ENCODE peak calls at places on chromosomes 1 and 21, in four cellular contexts. G is mesendoderm, L is H1, A is H9. H is an unnamed sample.

GRCh38 chr1:84078108-84078823 is 65.8 kb upstream of the PRKACB start:
- DNase-seq in G (peak), L (no peak), A (no peak), H (peak)

GRCh38 chr1:45510972-45511527 is 10.6 kb downstream of the PRDX1 start:
- DNase-seq in G (no peak), L (no peak), A (no peak), H (no peak)

GRCh38 chr21:41983229-41983628 is 26.9 kb downstream of the ZBTB21 start:
- DNase-seq in G (no peak), L (no peak), A (no peak), H (no peak)

GRCh38 chr1:29634324-29635072 is 398.2 kb downstream of the PTPRU start:
- DNase-seq in G (no peak), L (no peak), A (peak), H (no peak)

GRCh38 chr21:15309721-15310120 is 244.9 kb upstream of the NRIP1 start:
- DNase-seq in G (no peak), L (no peak), A (no peak), H (no peak)

GRCh38 chr1:39957299-39958020 is 2.5 kb downstream of the MFSD2A start:
- DNase-seq in G (no peak), L (no peak), A (no peak), H (peak)

GRCh38 chr1:97050501-97050900 is 328.9 kb downstream of the PTBP2 start:
- DNase-seq in G (peak), L (no peak), A (no peak), H (peak)

GRCh38 chr1:221098462-221099406 is 219.5 kb downstream of the HLX start:
- DNase-seq in G (no peak), L (no peak), A (no peak), H (peak)

GRCh38 chr1:94953107-94953506 is 26.2 kb upstream of the CNN3 start:
- DNase-seq in G (no peak), L (no peak), A (no peak), H (no peak)

GRCh38 chr1:2627746-2628145 is 5.1 kb downstream of the MMEL1 start:
- DNase-seq in G (no peak), L (no peak), A (no peak), H (no peak)

GRCh38 chr1:24075946-24076345 is 36.0 kb downstream of the MYOM3 start:
- DNase-seq in G (no peak), L (no peak), A (no peak), H (no peak)

GRCh38 chr1:107264561-107264960 is 123.7 kb downstream of the NTNG1 start:
- DNase-seq in G (no peak), L (no peak), A (no peak), H (peak)

GRCh38 chr1:13807213-13807612 is 107.2 kb downstream of the PRDM2 start:
- DNase-seq in G (peak), L (no peak), A (peak), H (no peak)

GRCh38 chr1:33007190-33008050 is 29.3 kb downstream of the AK2 start:
- DNase-seq in G (peak), L (no peak), A (no peak), H (peak)

GRCh38 chr1:217088521-217089221 is 365.4 kb upstream of the ESRRG start:
- DNase-seq in G (peak), L (no peak), A (peak), H (peak)

GRCh38 chr1:41741244-41741643 is 177.5 kb downstream of the HIVEP3 start:
- DNase-seq in G (no peak), L (no peak), A (no peak), H (no peak)

GRCh38 chr21:43864806-43865470 is at the start of gene AGPAT3:
- DNase-seq in G (no peak), L (no peak), A (no peak), H (no peak)

GRCh38 chr21:46418265-46418946 is 40.3 kb upstream of the DIP2A start:
- DNase-seq in G (no peak), L (no peak), A (no peak), H (no peak)

GRCh38 chr1:185483647-185484450 is 166.8 kb upstream of the IVNS1ABP start:
- DNase-seq in G (peak), L (no peak), A (no peak), H (peak)

GRCh38 chr1:101198842-101199636 is 37.8 kb upstream of the S1PR1 start:
- DNase-seq in G (no peak), L (no peak), A (no peak), H (no peak)

GRCh38 chr1:30758785-30759380 is 1.3 kb upstream of the LAPTM5 start:
- DNase-seq in G (peak), L (no peak), A (no peak), H (no peak)

GRCh38 chr1:184028854-184029623 is 8.5 kb downstream of the COLGALT2 start:
- DNase-seq in G (no peak), L (no peak), A (no peak), H (no peak)

GRCh38 chr1:27807385-27807784 is 23.2 kb upstream of the PPP1R8 start:
- DNase-seq in G (no peak), L (no peak), A (no peak), H (no peak)

DNA sequence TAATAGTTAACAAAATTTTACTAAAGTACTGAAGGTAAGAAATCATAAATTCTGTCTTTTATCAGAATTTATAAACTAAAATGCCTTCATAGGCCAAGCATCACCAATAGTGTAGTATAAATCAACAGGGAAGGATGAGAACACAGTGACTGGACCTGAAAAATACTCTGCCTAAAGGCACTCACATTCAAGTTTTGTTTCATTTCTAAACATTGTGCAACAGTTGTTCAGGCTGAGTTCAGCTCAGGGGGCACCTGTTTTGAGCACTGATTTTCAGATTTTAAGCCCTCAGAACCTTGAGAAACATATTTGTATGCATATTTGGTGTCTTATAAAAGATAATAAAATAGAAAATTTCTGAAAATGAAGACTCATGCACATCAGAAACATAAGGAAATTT is 12.4 kb downstream of the ACBD6 start:
- DNase-seq in G (no peak), L (no peak), A (no peak), H (peak)
- H4K5ac ChIP-seq in G (no peak), L (no peak), A (no peak), H (no peak)

DNA sequence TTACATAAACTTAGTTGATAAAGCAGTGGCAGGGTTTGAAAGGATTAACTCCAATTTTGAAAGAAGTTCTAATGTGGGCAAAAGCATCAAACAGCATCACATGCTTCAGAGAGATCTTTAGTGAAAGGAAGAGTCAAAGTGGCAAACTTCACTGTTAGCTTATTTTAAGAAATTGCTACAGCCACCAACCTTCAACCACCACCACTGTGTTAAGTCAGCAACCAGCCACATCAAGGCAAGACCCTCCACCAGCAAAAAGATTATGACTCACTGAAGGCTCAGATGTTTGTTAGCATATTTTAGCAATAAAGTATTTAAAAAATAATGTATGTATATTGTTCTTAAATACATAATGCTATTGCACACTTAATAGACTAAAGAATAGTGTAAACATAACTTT is 21.3 kb upstream of the MAGI3 start:
- DNase-seq in G (no peak), L (no peak), A (no peak), H (no peak)
- H4K5ac ChIP-seq in G (no peak), L (no peak), A (no peak), H (no peak)

GRCh38 chr1:244394346-244394745 is 57.4 kb downstream of the ADSS2 start:
- DNase-seq in G (no peak), L (no peak), A (no peak), H (no peak)
- H4K5ac ChIP-seq in G (no peak), L (no peak), A (no peak), H (no peak)

GRCh38 chr1:53329183-53329544 is 1.3 kb upstream of the LRP8 start:
- DNase-seq in G (no peak), L (no peak), A (no peak), H (no peak)
- H4K5ac ChIP-seq in G (no peak), L (no peak), A (no peak), H (no peak)

GRCh38 chr1:246724001-246724724 is at the start of gene SCCPDH:
- DNase-seq in G (peak), L (no peak), A (peak), H (peak)
- H4K5ac ChIP-seq in G (no peak), L (peak), A (no peak), H (peak)

GRCh38 chr1:169107673-169108160 is 1.2 kb downstream of the ATP1B1 start:
- DNase-seq in G (no peak), L (no peak), A (no peak), H (peak)

GRCh38 chr1:169105434-169106094 is 926 bp upstream of the ATP1B1 start:
- DNase-seq in G (peak), L (peak), A (peak), H (no peak)

GRCh38 chr1:169108897-169109560 is 2.5 kb downstream of the ATP1B1 start:
- DNase-seq in G (peak), L (no peak), A (no peak), H (peak)

GRCh38 chr1:169106095-169106920 is at the start of gene ATP1B1:
- DNase-seq in G (peak), L (peak), A (peak), H (peak)

GRCh38 chr1:169106921-169107672 is 607 bp downstream of the ATP1B1 start:
- DNase-seq in G (peak), L (no peak), A (no peak), H (peak)
- H4K5ac ChIP-seq in G (no peak), L (peak), A (no peak), H (peak)

GRCh38 chr1:1213153-1213918 is 617 bp downstream of the TNFRSF4 start:
- DNase-seq in G (no peak), L (no peak), A (no peak), H (no peak)

GRCh38 chr1:1212780-1213152 is 1.2 kb downstream of the TNFRSF4 start:
- DNase-seq in G (no peak), L (no peak), A (no peak), H (peak)

GRCh38 chr1:1215881-1216605 is 2.1 kb upstream of the TNFRSF4 start:
- DNase-seq in G (no peak), L (no peak), A (no peak), H (no peak)

GRCh38 chr1:1215266-1215676 is 1.3 kb upstream of the TNFRSF4 start:
- DNase-seq in G (no peak), L (no peak), A (no peak), H (peak)

GRCh38 chr1:1213919-1214599 is at the start of gene TNFRSF4:
- DNase-seq in G (no peak), L (no peak), A (no peak), H (no peak)
- H4K5ac ChIP-seq in G (no peak), L (no peak), A (no peak), H (no peak)

DNA sequence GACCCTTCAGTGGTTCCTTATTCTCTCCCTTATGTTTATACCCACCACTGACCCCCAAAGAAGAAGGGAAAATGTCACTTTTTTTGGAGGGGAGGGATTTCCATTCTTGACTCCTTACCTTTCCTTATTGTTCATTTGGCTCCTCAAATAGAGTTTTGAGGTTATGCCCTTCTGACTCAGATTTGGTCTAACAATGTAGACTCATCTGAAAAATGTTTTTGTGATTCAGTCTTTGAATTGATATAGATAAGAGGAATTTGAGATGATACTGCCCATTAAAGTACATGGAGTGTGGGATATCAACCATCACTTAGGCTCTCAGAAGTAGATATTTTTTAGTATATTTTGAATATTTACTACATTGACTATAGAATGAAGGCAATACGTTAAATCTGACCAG is 16.1 kb downstream of the USP1 start:
- DNase-seq in G (no peak), L (no peak), A (no peak), H (peak)
- H4K5ac ChIP-seq in G (no peak), L (no peak), A (no peak), H (no peak)

GRCh38 chr1:1455366-1455884 is 5.9 kb downstream of the ATAD3C start:
- DNase-seq in G (no peak), L (no peak), A (no peak), H (no peak)

GRCh38 chr1:1449099-1449739 is at the start of gene ATAD3C:
- DNase-seq in G (no peak), L (no peak), A (no peak), H (no peak)

GRCh38 chr1:1452882-1453281 is 3.4 kb downstream of the ATAD3C start:
- DNase-seq in G (no peak), L (no peak), A (no peak), H (no peak)

DNA sequence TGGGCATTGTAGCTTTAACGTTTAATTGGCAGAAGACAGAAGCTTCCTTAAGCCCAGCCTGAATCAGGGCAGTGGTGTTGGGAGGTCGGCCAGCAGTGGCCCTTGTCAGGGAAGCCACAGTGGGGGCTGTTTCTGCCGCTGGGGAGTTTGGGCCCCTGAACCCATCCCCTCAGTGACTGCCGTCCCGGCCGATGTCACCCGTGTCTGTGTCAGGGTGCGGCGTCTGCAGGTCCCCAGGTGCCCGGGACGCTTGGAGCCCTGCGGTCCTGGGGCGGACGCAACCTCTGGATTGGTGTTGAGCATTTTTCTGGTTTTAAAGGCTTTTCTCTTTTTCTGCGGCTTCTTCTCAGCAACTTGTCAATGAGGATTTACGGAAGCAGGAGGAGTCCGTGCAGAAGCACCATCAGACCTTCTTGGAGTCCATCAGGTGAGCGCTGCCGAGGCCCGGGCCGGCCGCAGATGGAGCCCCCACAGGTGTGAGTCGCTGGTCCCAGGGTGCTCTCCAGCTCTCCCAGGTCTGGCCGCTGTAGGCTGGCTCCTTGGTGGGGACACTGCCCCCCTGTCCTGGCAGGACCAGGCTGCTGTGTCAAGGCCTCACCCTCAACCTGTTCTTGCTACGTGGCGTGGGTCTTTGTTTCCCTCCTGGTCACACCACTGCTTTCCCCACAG is 2.3 kb downstream of the ATAD3C start:
- DNase-seq in G (no peak), L (no peak), A (no peak), H (no peak)
- H4K5ac ChIP-seq in G (no peak), L (no peak), A (no peak), H (no peak)